ENCODE peak calls at places on chromosomes 13 and 19, in eight cellular contexts. One of them, this sample, is unnamed.

GRCh38 chr19:23474761-23475160 is 79.5 kb upstream of the ZNF91 start:
- DNase-seq in coronary artery: no peak
- DNase-seq in GM12878: no peak
- DNase-seq in AG10803: no peak
- DNase-seq in neuronal stem cell: no peak
- DNase-seq in choroid plexus epithelial cell: no peak
- DNase-seq in fibroblast of villous mesenchyme: no peak
- DNase-seq in mesendoderm: no peak
- DNase-seq in this sample: no peak

GRCh38 chr13:29156136-29156535 is 336.0 kb downstream of the MTUS2 start:
- DNase-seq in coronary artery: no peak
- DNase-seq in GM12878: no peak
- DNase-seq in AG10803: no peak
- DNase-seq in neuronal stem cell: no peak
- DNase-seq in mesendoderm: no peak
- DNase-seq in fibroblast of villous mesenchyme: no peak
- DNase-seq in choroid plexus epithelial cell: no peak
- DNase-seq in this sample: no peak

GRCh38 chr13:35766663-35767062 is 290.2 kb upstream of the MAB21L1 start:
- DNase-seq in fibroblast of villous mesenchyme: no peak
- DNase-seq in mesendoderm: no peak
- DNase-seq in choroid plexus epithelial cell: no peak
- DNase-seq in AG10803: no peak
- DNase-seq in coronary artery: no peak
- DNase-seq in GM12878: no peak
- DNase-seq in neuronal stem cell: no peak
- DNase-seq in this sample: no peak

GRCh38 chr13:113783482-113783881 is 24.5 kb downstream of the TMEM255B start:
- DNase-seq in coronary artery: no peak
- DNase-seq in mesendoderm: no peak
- DNase-seq in choroid plexus epithelial cell: no peak
- DNase-seq in neuronal stem cell: no peak
- DNase-seq in AG10803: no peak
- DNase-seq in GM12878: no peak
- DNase-seq in fibroblast of villous mesenchyme: no peak
- DNase-seq in this sample: no peak

GRCh38 chr19:9018163-9018875 is 8.1 kb upstream of the MUC16 start:
- DNase-seq in mesendoderm: no peak
- DNase-seq in AG10803: no peak
- DNase-seq in choroid plexus epithelial cell: no peak
- DNase-seq in GM12878: no peak
- DNase-seq in fibroblast of villous mesenchyme: no peak
- DNase-seq in coronary artery: no peak
- DNase-seq in neuronal stem cell: no peak
- DNase-seq in this sample: peak; percentile 34

GRCh38 chr19:37362733-37363132 is 8.2 kb upstream of the ZNF527 start:
- DNase-seq in GM12878: no peak
- DNase-seq in mesendoderm: peak; percentile 76
- DNase-seq in AG10803: no peak
- DNase-seq in coronary artery: no peak
- DNase-seq in neuronal stem cell: no peak
- DNase-seq in choroid plexus epithelial cell: peak; percentile 37
- DNase-seq in fibroblast of villous mesenchyme: no peak
- DNase-seq in this sample: no peak

GRCh38 chr19:10419646-10420443 is 493 bp upstream of the PDE4A start:
- DNase-seq in AG10803: no peak
- DNase-seq in coronary artery: no peak
- DNase-seq in mesendoderm: peak; percentile 98
- DNase-seq in fibroblast of villous mesenchyme: peak; percentile 76
- DNase-seq in choroid plexus epithelial cell: peak; percentile 94
- DNase-seq in GM12878: no peak
- DNase-seq in neuronal stem cell: peak; percentile 90
- DNase-seq in this sample: peak; percentile 95

GRCh38 chr19:24073807-24074206 is 13.2 kb upstream of the ZNF254 start:
- DNase-seq in fibroblast of villous mesenchyme: no peak
- DNase-seq in GM12878: no peak
- DNase-seq in choroid plexus epithelial cell: no peak
- DNase-seq in coronary artery: no peak
- DNase-seq in AG10803: no peak
- DNase-seq in mesendoderm: no peak
- DNase-seq in neuronal stem cell: no peak
- DNase-seq in this sample: no peak

GRCh38 chr13:66656050-66656449 is 574.1 kb downstream of the PCDH9 start:
- DNase-seq in neuronal stem cell: no peak
- DNase-seq in mesendoderm: no peak
- DNase-seq in fibroblast of villous mesenchyme: no peak
- DNase-seq in choroid plexus epithelial cell: no peak
- DNase-seq in GM12878: no peak
- DNase-seq in AG10803: no peak
- DNase-seq in coronary artery: no peak
- DNase-seq in this sample: no peak

GRCh38 chr13:66661336-66661735 is 568.8 kb downstream of the PCDH9 start:
- DNase-seq in neuronal stem cell: no peak
- DNase-seq in AG10803: no peak
- DNase-seq in mesendoderm: no peak
- DNase-seq in choroid plexus epithelial cell: no peak
- DNase-seq in GM12878: no peak
- DNase-seq in coronary artery: no peak
- DNase-seq in fibroblast of villous mesenchyme: no peak
- DNase-seq in this sample: no peak

GRCh38 chr13:66657165-66657895 is 572.8 kb downstream of the PCDH9 start:
- DNase-seq in GM12878: no peak
- DNase-seq in fibroblast of villous mesenchyme: peak; percentile 83
- DNase-seq in neuronal stem cell: no peak
- DNase-seq in AG10803: peak; percentile 90
- DNase-seq in mesendoderm: peak; percentile 6
- DNase-seq in coronary artery: no peak
- DNase-seq in choroid plexus epithelial cell: peak; percentile 95
- DNase-seq in this sample: no peak

GRCh38 chr13:66660013-66660804 is 569.9 kb downstream of the PCDH9 start:
- DNase-seq in mesendoderm: no peak
- DNase-seq in GM12878: no peak
- DNase-seq in AG10803: peak; percentile 19
- DNase-seq in fibroblast of villous mesenchyme: peak; percentile 23
- DNase-seq in neuronal stem cell: no peak
- DNase-seq in choroid plexus epithelial cell: peak; percentile 79
- DNase-seq in coronary artery: no peak
- DNase-seq in this sample: peak; percentile 82

DNA sequence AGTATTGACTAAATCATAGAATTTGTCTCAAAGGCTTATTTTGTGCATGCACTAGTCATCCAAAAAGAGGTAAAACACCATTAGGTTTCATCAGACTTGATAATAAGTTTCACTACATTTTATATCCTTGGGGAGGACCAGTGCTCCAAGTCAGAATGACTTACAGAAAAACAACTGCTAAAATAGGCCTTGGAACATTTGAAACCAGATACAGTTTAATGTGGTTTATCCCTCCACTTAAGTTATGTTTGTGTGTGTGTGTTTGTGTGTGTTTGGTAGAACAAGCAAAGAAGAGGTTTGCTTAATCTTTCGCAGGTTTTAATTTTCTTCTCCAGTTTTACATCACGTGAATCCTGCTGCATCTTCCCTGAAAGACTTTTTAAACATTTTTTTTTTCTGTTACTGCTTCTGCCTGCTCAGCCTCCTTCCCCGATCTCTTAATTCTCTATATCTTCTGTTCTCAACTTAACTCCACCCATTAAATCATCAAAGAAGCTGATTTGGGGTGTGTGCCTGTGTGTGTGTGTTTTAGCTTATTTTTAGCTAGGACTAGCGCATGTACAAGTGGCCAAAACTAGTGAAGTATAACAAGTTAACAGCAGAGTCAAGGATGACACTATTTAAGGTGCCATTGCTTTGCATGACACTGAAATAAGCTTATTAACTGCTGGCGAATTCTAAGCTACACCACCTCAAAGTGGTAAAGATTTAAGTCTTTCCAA is 570.7 kb downstream of the PCDH9 start:
- DNase-seq in fibroblast of villous mesenchyme: peak; percentile 15
- DNase-seq in neuronal stem cell: no peak
- DNase-seq in AG10803: no peak
- DNase-seq in mesendoderm: no peak
- DNase-seq in coronary artery: no peak
- DNase-seq in choroid plexus epithelial cell: peak; percentile 76
- DNase-seq in GM12878: no peak
- DNase-seq in this sample: no peak
- H3K4me3 ChIP-seq in fibroblast of villous mesenchyme: no peak overlapping the region
- H3K4me3 ChIP-seq in neuronal stem cell: no peak overlapping the region
- H3K4me3 ChIP-seq in AG10803: no peak overlapping the region
- H3K4me3 ChIP-seq in mesendoderm: no peak overlapping the region
- H3K4me3 ChIP-seq in coronary artery: no peak overlapping the region
- H3K4me3 ChIP-seq in choroid plexus epithelial cell: no peak overlapping the region
- H3K4me3 ChIP-seq in GM12878: no peak overlapping the region
- H3K4me3 ChIP-seq in this sample: peak overlapping the region; percentile 53

GRCh38 chr19:38527466-38528136 is 90.2 kb downstream of the MAP4K1 start:
- DNase-seq in neuronal stem cell: no peak
- DNase-seq in mesendoderm: peak; percentile 71
- DNase-seq in AG10803: no peak
- DNase-seq in GM12878: no peak
- DNase-seq in fibroblast of villous mesenchyme: no peak
- DNase-seq in choroid plexus epithelial cell: no peak
- DNase-seq in coronary artery: no peak
- DNase-seq in this sample: no peak
- H3K4me3 ChIP-seq in neuronal stem cell: no peak overlapping the region
- H3K4me3 ChIP-seq in mesendoderm: no peak overlapping the region
- H3K4me3 ChIP-seq in AG10803: no peak overlapping the region
- H3K4me3 ChIP-seq in GM12878: no peak overlapping the region
- H3K4me3 ChIP-seq in fibroblast of villous mesenchyme: no peak overlapping the region
- H3K4me3 ChIP-seq in choroid plexus epithelial cell: no peak overlapping the region
- H3K4me3 ChIP-seq in coronary artery: no peak overlapping the region
- H3K4me3 ChIP-seq in this sample: no peak overlapping the region

DNA sequence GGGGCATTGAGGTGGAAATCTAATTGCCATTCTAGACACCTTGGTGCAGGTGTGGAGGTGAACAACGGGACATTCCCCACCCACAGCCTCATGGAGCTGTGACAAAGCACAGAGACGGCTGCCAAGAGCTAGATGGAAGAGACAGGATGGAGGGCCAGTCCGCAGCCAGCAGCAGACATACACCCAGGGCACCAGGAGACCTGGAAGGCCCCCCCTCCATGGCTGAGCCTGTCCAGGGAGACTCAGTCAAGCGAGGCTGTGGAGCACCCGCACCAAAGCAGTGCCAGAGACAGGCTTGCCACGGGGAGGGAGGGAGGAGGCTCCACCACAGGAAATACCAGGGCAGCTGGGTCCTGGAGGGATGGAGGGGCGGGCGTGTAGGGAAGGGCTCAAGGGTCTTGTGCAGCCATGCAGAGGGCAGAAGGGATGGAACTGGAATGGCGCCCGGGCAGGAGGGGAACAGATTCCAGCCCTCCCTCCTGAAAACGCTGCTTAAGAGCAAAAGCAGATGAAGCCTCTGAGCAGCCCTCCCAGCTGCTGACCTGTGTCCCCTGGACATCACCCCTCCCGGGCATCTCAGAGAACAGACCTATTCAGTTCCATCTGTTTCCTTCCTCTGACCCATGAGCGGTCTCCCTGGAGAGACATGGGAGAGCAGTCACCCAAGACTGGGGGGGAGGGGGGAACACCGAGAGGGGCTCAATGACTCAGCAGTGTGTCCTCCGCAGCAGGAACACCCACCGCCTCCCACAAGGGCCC is 14.4 kb downstream of the EPS15L1 start:
- DNase-seq in neuronal stem cell: no peak
- DNase-seq in AG10803: peak; percentile 46
- DNase-seq in coronary artery: no peak
- DNase-seq in GM12878: no peak
- DNase-seq in fibroblast of villous mesenchyme: peak; percentile 72
- DNase-seq in mesendoderm: no peak
- DNase-seq in choroid plexus epithelial cell: peak; percentile 67
- DNase-seq in this sample: peak; percentile 60
- H3K4me3 ChIP-seq in neuronal stem cell: no peak overlapping the region
- H3K4me3 ChIP-seq in AG10803: no peak overlapping the region
- H3K4me3 ChIP-seq in coronary artery: peak overlapping the region; percentile 55
- H3K4me3 ChIP-seq in GM12878: peak overlapping the region; percentile 38
- H3K4me3 ChIP-seq in fibroblast of villous mesenchyme: peak overlapping the region; percentile 18
- H3K4me3 ChIP-seq in mesendoderm: no peak overlapping the region
- H3K4me3 ChIP-seq in choroid plexus epithelial cell: peak overlapping the region; percentile 14
- H3K4me3 ChIP-seq in this sample: peak overlapping the region; percentile 51

GRCh38 chr13:110875243-110875642 is 39.6 kb downstream of the ANKRD10 start:
- DNase-seq in choroid plexus epithelial cell: no peak
- DNase-seq in coronary artery: no peak
- DNase-seq in mesendoderm: no peak
- DNase-seq in AG10803: no peak
- DNase-seq in fibroblast of villous mesenchyme: no peak
- DNase-seq in neuronal stem cell: no peak
- DNase-seq in GM12878: no peak
- DNase-seq in this sample: no peak

GRCh38 chr13:110874508-110874960 is 40.3 kb downstream of the ANKRD10 start:
- DNase-seq in AG10803: peak; percentile 35
- DNase-seq in fibroblast of villous mesenchyme: peak; percentile 73
- DNase-seq in choroid plexus epithelial cell: peak; percentile 64
- DNase-seq in mesendoderm: peak; percentile 76
- DNase-seq in GM12878: no peak
- DNase-seq in coronary artery: peak; percentile 88
- DNase-seq in neuronal stem cell: peak; percentile 43
- DNase-seq in this sample: peak; percentile 97

GRCh38 chr13:110872768-110873638 is 41.9 kb downstream of the ANKRD10 start:
- DNase-seq in GM12878: no peak
- DNase-seq in coronary artery: no peak
- DNase-seq in choroid plexus epithelial cell: no peak
- DNase-seq in neuronal stem cell: no peak
- DNase-seq in fibroblast of villous mesenchyme: no peak
- DNase-seq in mesendoderm: no peak
- DNase-seq in AG10803: no peak
- DNase-seq in this sample: no peak

GRCh38 chr13:110872034-110872767 is 42.7 kb downstream of the ANKRD10 start:
- DNase-seq in coronary artery: no peak
- DNase-seq in fibroblast of villous mesenchyme: no peak
- DNase-seq in GM12878: no peak
- DNase-seq in choroid plexus epithelial cell: peak; percentile 23
- DNase-seq in AG10803: no peak
- DNase-seq in mesendoderm: no peak
- DNase-seq in neuronal stem cell: no peak
- DNase-seq in this sample: no peak

DNA sequence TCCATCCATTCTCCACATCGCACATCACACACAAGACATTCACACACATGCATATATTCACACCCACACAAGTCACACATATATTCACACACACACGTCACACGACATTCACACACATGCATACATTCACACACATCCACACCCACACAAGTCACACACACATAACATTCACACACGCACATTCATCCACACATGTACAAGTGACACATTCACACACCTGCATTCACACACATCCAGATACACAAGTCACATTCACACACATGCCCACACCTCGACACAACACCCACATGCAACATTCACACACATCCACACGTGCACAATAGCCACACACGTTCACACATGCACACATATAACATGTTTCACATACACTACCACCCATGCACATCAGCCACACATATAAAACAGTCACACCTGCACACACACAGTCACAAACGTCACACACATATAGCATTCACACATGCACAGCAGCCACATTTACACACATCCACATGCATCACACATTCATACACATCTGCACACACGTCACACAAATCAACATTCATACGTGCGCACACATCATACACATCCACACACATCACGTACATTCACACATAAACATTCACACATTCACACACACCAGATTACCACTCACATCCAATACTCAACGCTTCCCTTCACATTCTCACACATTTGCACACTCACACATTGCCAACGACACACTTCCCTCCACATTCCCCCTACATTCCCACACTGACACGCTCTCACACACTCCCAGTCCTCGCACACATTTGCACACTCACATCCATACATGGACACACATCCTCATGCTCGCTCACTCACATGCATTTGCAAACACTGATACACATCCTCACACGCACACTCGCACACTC is 41.0 kb downstream of the ANKRD10 start:
- DNase-seq in GM12878: no peak
- DNase-seq in mesendoderm: no peak
- DNase-seq in choroid plexus epithelial cell: no peak
- DNase-seq in AG10803: no peak
- DNase-seq in neuronal stem cell: no peak
- DNase-seq in fibroblast of villous mesenchyme: no peak
- DNase-seq in coronary artery: no peak
- DNase-seq in this sample: no peak
- H3K4me3 ChIP-seq in GM12878: no peak overlapping the region
- H3K4me3 ChIP-seq in mesendoderm: no peak overlapping the region
- H3K4me3 ChIP-seq in choroid plexus epithelial cell: peak overlapping the region; percentile 52
- H3K4me3 ChIP-seq in AG10803: peak overlapping the region; percentile 45
- H3K4me3 ChIP-seq in neuronal stem cell: peak overlapping the region; percentile 37
- H3K4me3 ChIP-seq in fibroblast of villous mesenchyme: peak overlapping the region; percentile 60
- H3K4me3 ChIP-seq in coronary artery: peak overlapping the region; percentile 73
- H3K4me3 ChIP-seq in this sample: peak overlapping the region; percentile 57